ENCODE peak calls at places on chromosomes 4 and X, in eight cellular contexts. One of them, this sample, is unnamed.
A peak's percentile ranks its signal among the peaks of the same experiment; 100 is the strongest.

GRCh38 chrX:113947548-113947947 is 636.3 kb upstream of the HTR2C start:
- DNase-seq in AG08396: no peak
- DNase-seq in midbrain: no peak
- DNase-seq in thoracic aorta: no peak
- DNase-seq in activated gamma-delta T cell treated with anti-CD3 and anti-CD28 coated beads, Interleukin-2, amount 50 U/mL, for 16 hours: no peak
- DNase-seq in amniotic stem cell: no peak
- DNase-seq in nephron progenitor cell: no peak
- DNase-seq in heart left ventricle: no peak
- DNase-seq in this sample: no peak

GRCh38 chrX:102746134-102746584 is 25.6 kb downstream of the GPRASP3 start:
- DNase-seq in AG08396: peak; percentile 35
- DNase-seq in midbrain: no peak
- DNase-seq in thoracic aorta: no peak
- DNase-seq in activated gamma-delta T cell treated with anti-CD3 and anti-CD28 coated beads, Interleukin-2, amount 50 U/mL, for 16 hours: no peak
- DNase-seq in amniotic stem cell: no peak
- DNase-seq in nephron progenitor cell: peak; percentile 5
- DNase-seq in heart left ventricle: peak; percentile 69
- DNase-seq in this sample: peak; percentile 17

GRCh38 chrX:139739138-139739537 is 31.2 kb upstream of the MCF2 start:
- DNase-seq in AG08396: peak; percentile 7
- DNase-seq in midbrain: no peak
- DNase-seq in thoracic aorta: no peak
- DNase-seq in activated gamma-delta T cell treated with anti-CD3 and anti-CD28 coated beads, Interleukin-2, amount 50 U/mL, for 16 hours: no peak
- DNase-seq in amniotic stem cell: no peak
- DNase-seq in nephron progenitor cell: no peak
- DNase-seq in heart left ventricle: no peak
- DNase-seq in this sample: no peak

GRCh38 chr4:24980064-24980690 is 50.6 kb downstream of the LGI2 start:
- DNase-seq in AG08396: peak; percentile 58
- DNase-seq in midbrain: peak; percentile 77
- DNase-seq in thoracic aorta: peak; percentile 9
- DNase-seq in activated gamma-delta T cell treated with anti-CD3 and anti-CD28 coated beads, Interleukin-2, amount 50 U/mL, for 16 hours: peak; percentile 21
- DNase-seq in amniotic stem cell: peak; percentile 31
- DNase-seq in nephron progenitor cell: peak; percentile 56
- DNase-seq in heart left ventricle: no peak
- DNase-seq in this sample: peak; percentile 57

GRCh38 chr4:113503691-113504090 is 257.8 kb downstream of the CAMK2D start:
- DNase-seq in AG08396: no peak
- DNase-seq in midbrain: no peak
- DNase-seq in thoracic aorta: no peak
- DNase-seq in activated gamma-delta T cell treated with anti-CD3 and anti-CD28 coated beads, Interleukin-2, amount 50 U/mL, for 16 hours: no peak
- DNase-seq in amniotic stem cell: no peak
- DNase-seq in nephron progenitor cell: no peak
- DNase-seq in heart left ventricle: no peak
- DNase-seq in this sample: no peak

GRCh38 chrX:48818866-48819265 is 7.4 kb upstream of the ERAS start:
- DNase-seq in AG08396: no peak
- DNase-seq in midbrain: no peak
- DNase-seq in thoracic aorta: no peak
- DNase-seq in activated gamma-delta T cell treated with anti-CD3 and anti-CD28 coated beads, Interleukin-2, amount 50 U/mL, for 16 hours: no peak
- DNase-seq in amniotic stem cell: no peak
- DNase-seq in nephron progenitor cell: no peak
- DNase-seq in heart left ventricle: no peak
- DNase-seq in this sample: no peak

GRCh38 chrX:96611619-96612362 is 72.9 kb upstream of the DIAPH2 start:
- DNase-seq in AG08396: peak; percentile 21
- DNase-seq in midbrain: no peak
- DNase-seq in thoracic aorta: no peak
- DNase-seq in activated gamma-delta T cell treated with anti-CD3 and anti-CD28 coated beads, Interleukin-2, amount 50 U/mL, for 16 hours: no peak
- DNase-seq in amniotic stem cell: peak; percentile 0
- DNase-seq in nephron progenitor cell: no peak
- DNase-seq in heart left ventricle: no peak
- DNase-seq in this sample: no peak

GRCh38 chr4:13527192-13527982 is 16.9 kb downstream of the NKX3-2 start:
- DNase-seq in AG08396: peak; percentile 7
- DNase-seq in midbrain: no peak
- DNase-seq in thoracic aorta: no peak
- DNase-seq in activated gamma-delta T cell treated with anti-CD3 and anti-CD28 coated beads, Interleukin-2, amount 50 U/mL, for 16 hours: no peak
- DNase-seq in amniotic stem cell: no peak
- DNase-seq in nephron progenitor cell: no peak
- DNase-seq in heart left ventricle: no peak
- DNase-seq in this sample: no peak

GRCh38 chrX:45774961-45775360 is 574.3 kb upstream of the DIPK2B start:
- DNase-seq in AG08396: no peak
- DNase-seq in midbrain: no peak
- DNase-seq in thoracic aorta: no peak
- DNase-seq in activated gamma-delta T cell treated with anti-CD3 and anti-CD28 coated beads, Interleukin-2, amount 50 U/mL, for 16 hours: no peak
- DNase-seq in amniotic stem cell: peak; percentile 32
- DNase-seq in nephron progenitor cell: no peak
- DNase-seq in heart left ventricle: no peak
- DNase-seq in this sample: no peak

GRCh38 chr4:88706574-88706973 is 8.9 kb upstream of the NAP1L5 start:
- DNase-seq in AG08396: peak; percentile 49
- DNase-seq in midbrain: peak; percentile 57
- DNase-seq in thoracic aorta: no peak
- DNase-seq in activated gamma-delta T cell treated with anti-CD3 and anti-CD28 coated beads, Interleukin-2, amount 50 U/mL, for 16 hours: no peak
- DNase-seq in amniotic stem cell: peak; percentile 41
- DNase-seq in nephron progenitor cell: peak; percentile 6
- DNase-seq in heart left ventricle: peak; percentile 61
- DNase-seq in this sample: peak; percentile 80

GRCh38 chrX:38654302-38654701 is 93.0 kb downstream of the TSPAN7 start:
- DNase-seq in AG08396: peak; percentile 11
- DNase-seq in midbrain: peak; percentile 13
- DNase-seq in thoracic aorta: no peak
- DNase-seq in activated gamma-delta T cell treated with anti-CD3 and anti-CD28 coated beads, Interleukin-2, amount 50 U/mL, for 16 hours: no peak
- DNase-seq in amniotic stem cell: no peak
- DNase-seq in nephron progenitor cell: no peak
- DNase-seq in heart left ventricle: no peak
- DNase-seq in this sample: peak; percentile 23

GRCh38 chrX:48883729-48884128 is 13.8 kb downstream of the TIMM17B start:
- DNase-seq in AG08396: no peak
- DNase-seq in midbrain: no peak
- DNase-seq in thoracic aorta: no peak
- DNase-seq in activated gamma-delta T cell treated with anti-CD3 and anti-CD28 coated beads, Interleukin-2, amount 50 U/mL, for 16 hours: no peak
- DNase-seq in amniotic stem cell: no peak
- DNase-seq in nephron progenitor cell: no peak
- DNase-seq in heart left ventricle: no peak
- DNase-seq in this sample: no peak

GRCh38 chrX:41259516-41259915 is 74.4 kb upstream of the DDX3X start:
- DNase-seq in AG08396: no peak
- DNase-seq in midbrain: no peak
- DNase-seq in thoracic aorta: no peak
- DNase-seq in activated gamma-delta T cell treated with anti-CD3 and anti-CD28 coated beads, Interleukin-2, amount 50 U/mL, for 16 hours: no peak
- DNase-seq in amniotic stem cell: no peak
- DNase-seq in nephron progenitor cell: no peak
- DNase-seq in heart left ventricle: no peak
- DNase-seq in this sample: no peak

GRCh38 chr4:960140-960735 is 13.1 kb downstream of the DGKQ start:
- DNase-seq in AG08396: no peak
- DNase-seq in midbrain: no peak
- DNase-seq in thoracic aorta: no peak
- DNase-seq in activated gamma-delta T cell treated with anti-CD3 and anti-CD28 coated beads, Interleukin-2, amount 50 U/mL, for 16 hours: no peak
- DNase-seq in amniotic stem cell: no peak
- DNase-seq in nephron progenitor cell: no peak
- DNase-seq in heart left ventricle: no peak
- DNase-seq in this sample: no peak

GRCh38 chr4:95124906-95125504 is 367.2 kb downstream of the BMPR1B start:
- DNase-seq in AG08396: peak; percentile 50
- DNase-seq in midbrain: peak; percentile 40
- DNase-seq in thoracic aorta: no peak
- DNase-seq in activated gamma-delta T cell treated with anti-CD3 and anti-CD28 coated beads, Interleukin-2, amount 50 U/mL, for 16 hours: no peak
- DNase-seq in amniotic stem cell: peak; percentile 16
- DNase-seq in nephron progenitor cell: peak; percentile 30
- DNase-seq in heart left ventricle: no peak
- DNase-seq in this sample: no peak

GRCh38 chr4:48904541-48905142 is 1.9 kb downstream of the OCIAD2 start:
- DNase-seq in AG08396: no peak
- DNase-seq in midbrain: no peak
- DNase-seq in thoracic aorta: no peak
- DNase-seq in activated gamma-delta T cell treated with anti-CD3 and anti-CD28 coated beads, Interleukin-2, amount 50 U/mL, for 16 hours: no peak
- DNase-seq in amniotic stem cell: no peak
- DNase-seq in nephron progenitor cell: no peak
- DNase-seq in heart left ventricle: no peak
- DNase-seq in this sample: no peak

GRCh38 chr4:57465321-57466056 is 355.3 kb upstream of the IGFBP7 start:
- DNase-seq in AG08396: no peak
- DNase-seq in midbrain: no peak
- DNase-seq in thoracic aorta: no peak
- DNase-seq in activated gamma-delta T cell treated with anti-CD3 and anti-CD28 coated beads, Interleukin-2, amount 50 U/mL, for 16 hours: no peak
- DNase-seq in amniotic stem cell: no peak
- DNase-seq in nephron progenitor cell: no peak
- DNase-seq in heart left ventricle: no peak
- DNase-seq in this sample: no peak

GRCh38 chr4:98570160-98570797 is 88.1 kb downstream of the TSPAN5 start:
- DNase-seq in AG08396: no peak
- DNase-seq in midbrain: no peak
- DNase-seq in thoracic aorta: no peak
- DNase-seq in activated gamma-delta T cell treated with anti-CD3 and anti-CD28 coated beads, Interleukin-2, amount 50 U/mL, for 16 hours: no peak
- DNase-seq in amniotic stem cell: no peak
- DNase-seq in nephron progenitor cell: no peak
- DNase-seq in heart left ventricle: no peak
- DNase-seq in this sample: no peak

GRCh38 chrX:130637591-130637990 is 235.8 kb downstream of the RBMX2 start:
- DNase-seq in AG08396: peak; percentile 13
- DNase-seq in midbrain: no peak
- DNase-seq in thoracic aorta: no peak
- DNase-seq in activated gamma-delta T cell treated with anti-CD3 and anti-CD28 coated beads, Interleukin-2, amount 50 U/mL, for 16 hours: no peak
- DNase-seq in amniotic stem cell: no peak
- DNase-seq in nephron progenitor cell: no peak
- DNase-seq in heart left ventricle: no peak
- DNase-seq in this sample: no peak

GRCh38 chrX:131792789-131793462 is 230.2 kb upstream of the STK26 start:
- DNase-seq in AG08396: peak; percentile 66
- DNase-seq in midbrain: peak; percentile 91
- DNase-seq in thoracic aorta: no peak
- DNase-seq in activated gamma-delta T cell treated with anti-CD3 and anti-CD28 coated beads, Interleukin-2, amount 50 U/mL, for 16 hours: peak; percentile 80
- DNase-seq in amniotic stem cell: peak; percentile 92
- DNase-seq in nephron progenitor cell: no peak
- DNase-seq in heart left ventricle: no peak
- DNase-seq in this sample: no peak

GRCh38 chr4:5843573-5844239 is 49.2 kb downstream of the CRMP1 start:
- DNase-seq in AG08396: no peak
- DNase-seq in midbrain: no peak
- DNase-seq in thoracic aorta: no peak
- DNase-seq in activated gamma-delta T cell treated with anti-CD3 and anti-CD28 coated beads, Interleukin-2, amount 50 U/mL, for 16 hours: no peak
- DNase-seq in amniotic stem cell: no peak
- DNase-seq in nephron progenitor cell: no peak
- DNase-seq in heart left ventricle: no peak
- DNase-seq in this sample: no peak

GRCh38 chrX:38561951-38562719 is 793 bp downstream of the TSPAN7 start:
- DNase-seq in AG08396: no peak
- DNase-seq in midbrain: peak; percentile 19
- DNase-seq in thoracic aorta: no peak
- DNase-seq in activated gamma-delta T cell treated with anti-CD3 and anti-CD28 coated beads, Interleukin-2, amount 50 U/mL, for 16 hours: no peak
- DNase-seq in amniotic stem cell: no peak
- DNase-seq in nephron progenitor cell: peak; percentile 41
- DNase-seq in heart left ventricle: peak; percentile 41
- DNase-seq in this sample: peak; percentile 75

GRCh38 chr4:27366424-27366823 is 505.8 kb downstream of the STIM2 start:
- DNase-seq in AG08396: no peak
- DNase-seq in midbrain: no peak
- DNase-seq in thoracic aorta: no peak
- DNase-seq in activated gamma-delta T cell treated with anti-CD3 and anti-CD28 coated beads, Interleukin-2, amount 50 U/mL, for 16 hours: no peak
- DNase-seq in amniotic stem cell: no peak
- DNase-seq in nephron progenitor cell: no peak
- DNase-seq in heart left ventricle: no peak
- DNase-seq in this sample: no peak

GRCh38 chrX:31036895-31037294 is 34.9 kb downstream of the FTHL17 start:
- DNase-seq in AG08396: peak; percentile 43
- DNase-seq in midbrain: peak; percentile 33
- DNase-seq in thoracic aorta: no peak
- DNase-seq in activated gamma-delta T cell treated with anti-CD3 and anti-CD28 coated beads, Interleukin-2, amount 50 U/mL, for 16 hours: no peak
- DNase-seq in amniotic stem cell: no peak
- DNase-seq in nephron progenitor cell: peak; percentile 33
- DNase-seq in heart left ventricle: no peak
- DNase-seq in this sample: peak; percentile 6

This sample was measured in cerebellum.